ENCODE peak calls at places on chromosomes 2 and 18, in seven cellular contexts. V is upper lobe of right lung, W is Peyer's patch, E is ovary, R is lower lobe of right lung, J is IMR-90, Z is cardiac muscle cell. A is an unnamed sample.
A peak's percentile ranks its signal among the peaks of the same experiment; 100 is the strongest.

GRCh38 chr2:60958361-60958760 is 59.2 kb upstream of the PEX13 start:
- DNase-seq in V (no peak), W (no peak), E (no peak), R (no peak), J (peak; percentile 71), Z (no peak), A (no peak)

GRCh38 chr2:63060079-63060482 is 9.5 kb downstream of the OTX1 start:
- DNase-seq in V (no peak), W (no peak), E (no peak), R (no peak), J (no peak), Z (no peak), A (no peak)

GRCh38 chr2:179595284-179595683 is 266.1 kb downstream of the ZNF385B start:
- DNase-seq in V (no peak), W (no peak), E (no peak), R (no peak), J (no peak), Z (peak; percentile 34), A (no peak)

GRCh38 chr2:157355618-157356017 is 30.0 kb upstream of the ERMN start:
- DNase-seq in V (no peak), W (no peak), E (no peak), R (no peak), J (peak; percentile 7), Z (no peak), A (no peak)

GRCh38 chr18:67766930-67767329 is 250.4 kb upstream of the DSEL start:
- DNase-seq in V (no peak), W (no peak), E (no peak), R (no peak), J (peak; percentile 99), Z (no peak), A (no peak)

GRCh38 chr2:173434729-173435345 is 80.2 kb downstream of the CDCA7 start:
- DNase-seq in V (no peak), W (no peak), E (no peak), R (no peak), J (no peak), Z (no peak), A (no peak)

GRCh38 chr2:34602262-34602661 is 1003.2 kb upstream of the FAM98A start:
- DNase-seq in V (no peak), W (no peak), E (no peak), R (no peak), J (no peak), Z (no peak), A (no peak)

GRCh38 chr2:217064234-217065103 is 204.6 kb upstream of the TNP1 start:
- DNase-seq in V (no peak), W (no peak), E (peak; percentile 73), R (no peak), J (no peak), Z (no peak), A (no peak)

GRCh38 chr2:9060819-9061218 is 57.3 kb upstream of the MBOAT2 start:
- DNase-seq in V (no peak), W (no peak), E (no peak), R (no peak), J (no peak), Z (no peak), A (no peak)

GRCh38 chr2:7773362-7773973 is 856.3 kb downstream of the RNF144A start:
- DNase-seq in V (no peak), W (no peak), E (no peak), R (peak; percentile 50), J (no peak), Z (no peak), A (no peak)

GRCh38 chr2:23601301-23601965 is 216.5 kb downstream of the KLHL29 start:
- DNase-seq in V (no peak), W (peak; percentile 14), E (no peak), R (peak; percentile 16), J (peak; percentile 40), Z (no peak), A (no peak)

GRCh38 chr2:154161286-154161685 is 289.6 kb downstream of the GALNT13 start:
- DNase-seq in V (no peak), W (no peak), E (no peak), R (no peak), J (no peak), Z (no peak), A (no peak)

GRCh38 chr18:33839452-33840225 is 261.6 kb downstream of the ASXL3 start:
- DNase-seq in V (no peak), W (no peak), E (no peak), R (no peak), J (peak; percentile 48), Z (peak; percentile 71), A (peak; percentile 60)

GRCh38 chr18:59867337-59868104 is 32.3 kb upstream of the PMAIP1 start:
- DNase-seq in V (no peak), W (no peak), E (no peak), R (no peak), J (no peak), Z (no peak), A (no peak)

GRCh38 chr2:134842930-134843490 is 4.6 kb downstream of the ACMSD start:
- DNase-seq in V (no peak), W (no peak), E (no peak), R (no peak), J (no peak), Z (no peak), A (no peak)

GRCh38 chr2:51706220-51706619 is 674.3 kb upstream of the NRXN1 start:
- DNase-seq in V (no peak), W (no peak), E (no peak), R (no peak), J (no peak), Z (no peak), A (no peak)

GRCh38 chr2:20185176-20186022 is 39.5 kb downstream of the SDC1 start:
- DNase-seq in V (peak; percentile 80), W (no peak), E (no peak), R (peak; percentile 75), J (peak; percentile 69), Z (no peak), A (no peak)

GRCh38 chr18:31819106-31819924 is 58.6 kb upstream of the SLC25A52 start:
- DNase-seq in V (no peak), W (no peak), E (no peak), R (no peak), J (peak; percentile 52), Z (peak; percentile 69), A (no peak)

GRCh38 chr2:182951948-182952663 is 85.7 kb upstream of the FRZB start:
- DNase-seq in V (no peak), W (no peak), E (no peak), R (no peak), J (no peak), Z (no peak), A (no peak)

GRCh38 chr2:127859712-127860085 is 1.7 kb upstream of the POLR2D start:
- DNase-seq in V (peak; percentile 88), W (peak; percentile 79), E (peak; percentile 53), R (peak; percentile 89), J (no peak), Z (peak; percentile 93), A (peak; percentile 56)

GRCh38 chr2:69047625-69048145 is 34.7 kb downstream of the ANTXR1 start:
- DNase-seq in V (no peak), W (no peak), E (no peak), R (no peak), J (no peak), Z (no peak), A (no peak)

DNA sequence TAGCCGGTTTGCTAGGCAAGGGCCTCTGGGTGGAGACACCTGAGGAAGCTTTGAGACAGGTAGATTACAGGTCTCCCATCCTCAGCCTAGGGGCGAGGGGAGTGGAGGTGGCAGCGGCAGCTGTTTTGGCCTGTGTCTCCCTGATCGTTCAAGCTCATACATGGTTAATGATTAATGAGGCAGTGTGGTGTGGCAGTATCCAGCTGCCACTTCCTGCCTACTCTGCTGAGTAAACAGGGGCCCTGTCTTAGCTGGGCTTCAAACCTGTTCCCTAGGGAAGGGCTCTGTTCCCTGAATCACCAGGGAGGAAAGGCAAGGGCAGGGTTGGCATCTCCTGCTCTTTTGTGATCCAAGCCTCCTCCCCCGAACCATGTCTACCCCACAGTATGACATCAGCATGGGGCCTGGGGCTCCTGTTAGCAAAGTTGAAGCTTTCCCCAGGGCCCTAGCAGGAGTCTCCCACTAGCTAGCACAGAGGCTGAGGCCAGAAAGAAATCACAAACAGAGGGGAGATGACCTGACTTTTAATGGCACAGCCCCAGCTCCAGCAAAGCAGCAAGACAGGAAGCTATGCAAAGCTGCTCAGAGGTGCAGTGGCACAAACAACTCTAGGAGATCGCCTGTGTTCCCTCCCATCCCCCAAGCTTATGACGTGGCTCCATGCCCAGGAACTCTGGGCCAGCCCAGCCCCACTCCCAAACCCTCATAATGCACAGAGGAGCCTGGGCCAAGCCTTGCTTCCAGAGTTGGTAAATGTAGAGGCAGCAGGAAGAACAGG is 3.7 kb upstream of the TUBA4B start:
- DNase-seq in V (peak; percentile 89), W (peak; percentile 80), E (peak; percentile 80), R (peak; percentile 88), J (peak; percentile 75), Z (no peak), A (peak; percentile 84)
- H3K4me1 ChIP-seq in V (peaks cover 69% of the 10 kb centered on the region), W (peaks cover 84% of the 10 kb centered on the region), E (peaks cover 27% of the 10 kb centered on the region), R (peaks cover 76% of the 10 kb centered on the region), J (peaks cover 44% of the 10 kb centered on the region), Z (peaks cover 17% of the 10 kb centered on the region), A (peaks cover 15% of the 10 kb centered on the region)

GRCh38 chr18:72543362-72544055 is 633 bp downstream of the CBLN2 start:
- DNase-seq in V (no peak), W (no peak), E (no peak), R (no peak), J (no peak), Z (peak; percentile 42), A (no peak)
- H3K27me3 ChIP-seq in V (peaks cover 41% of the 10 kb centered on the region), W (no peaks in the 10 kb centered on the region), E (no peaks in the 10 kb centered on the region), R (peaks cover 44% of the 10 kb centered on the region), J (peaks cover 11% of the 10 kb centered on the region), Z (peaks cover 49% of the 10 kb centered on the region), A (peaks cover 5% of the 10 kb centered on the region)

GRCh38 chr2:162343492-162343823 is 474 bp upstream of the GCA start:
- DNase-seq in V (no peak), W (no peak), E (no peak), R (no peak), J (no peak), Z (no peak), A (no peak)
- H3K27ac ChIP-seq in V (no peak overlapping the region), W (peak overlapping the region; percentile 85), E (no peak overlapping the region), R (peak overlapping the region; percentile 87), J (no peak overlapping the region), Z (no peak overlapping the region), A (no peak overlapping the region)

GRCh38 chr2:239777219-239777618 is 247.9 kb downstream of the NDUFA10 start:
- DNase-seq in V (no peak), W (no peak), E (no peak), R (no peak), J (no peak), Z (no peak), A (no peak)
- H3K4me1 ChIP-seq in V (no peaks in the 10 kb centered on the region), W (no peaks in the 10 kb centered on the region), E (no peaks in the 10 kb centered on the region), R (no peaks in the 10 kb centered on the region), J (no peaks in the 10 kb centered on the region), Z (no peaks in the 10 kb centered on the region), A (no peaks in the 10 kb centered on the region)